ENCODE peak calls at places on chromosomes 12 and 14, in five cellular contexts. C is fibroblast of gingiva, B is GM04504, W is GM12891, K is EL. V is an unnamed sample.

GRCh38 chr12:74899031-74899829 is 310.4 kb downstream of the KCNC2 start:
- DNase-seq in C (no peak), B (no peak), K (peak), W (no peak), V (no peak)

GRCh38 chr12:116389326-116389725 is 111.8 kb upstream of the MED13L start:
- DNase-seq in C (no peak), K (no peak), W (no peak), B (no peak), V (no peak)

GRCh38 chr14:61649283-61649682 is 46.0 kb upstream of the HIF1A start:
- DNase-seq in C (no peak), W (no peak), B (no peak), K (no peak), V (no peak)

GRCh38 chr12:131882804-131883520 is 11.5 kb upstream of the ULK1 start:
- DNase-seq in B (no peak), W (no peak), C (no peak), K (peak), V (no peak)

GRCh38 chr14:103157969-103158368 is 34.7 kb downstream of the TNFAIP2 start:
- DNase-seq in B (no peak), W (no peak), K (no peak), C (no peak), V (no peak)

GRCh38 chr12:107134558-107134957 is 41.2 kb upstream of the CRY1 start:
- DNase-seq in K (peak), B (no peak), C (no peak), W (no peak), V (no peak)

GRCh38 chr12:112881602-112882001 is 25.2 kb upstream of the OAS1 start:
- DNase-seq in K (no peak), W (no peak), C (no peak), B (no peak), V (no peak)

GRCh38 chr14:56138987-56139386 is 20.8 kb downstream of the PELI2 start:
- DNase-seq in B (no peak), K (no peak), W (no peak), C (no peak), V (no peak)

GRCh38 chr14:77186911-77187648 is 5.5 kb downstream of the TMEM63C start:
- DNase-seq in W (no peak), C (no peak), K (peak), B (no peak), V (no peak)

GRCh38 chr12:115511971-115512370 is 765.5 kb downstream of the MED13L start:
- DNase-seq in K (no peak), C (no peak), W (no peak), B (no peak), V (no peak)

GRCh38 chr12:46549527-46550265 is 177.1 kb upstream of the SLC38A2 start:
- DNase-seq in B (peak), W (no peak), K (peak), C (peak), V (no peak)

GRCh38 chr14:87111741-87112140 is 881.2 kb downstream of the GALC start:
- DNase-seq in B (no peak), W (no peak), C (no peak), K (no peak), V (no peak)

GRCh38 chr14:102901633-102902032 is 20.8 kb upstream of the AMN start:
- DNase-seq in W (peak), B (no peak), C (no peak), K (no peak), V (peak)

GRCh38 chr12:6532927-6533652 is 1.2 kb upstream of the GAPDH start:
- DNase-seq in W (no peak), K (peak), C (peak), B (peak), V (no peak)

GRCh38 chr14:95248422-95248821 is 71.3 kb downstream of the CLMN start:
- DNase-seq in B (no peak), W (no peak), C (no peak), K (peak), V (no peak)

GRCh38 chr12:57803317-57803893 is 15.1 kb downstream of the AVIL start:
- DNase-seq in B (no peak), W (no peak), C (peak), K (peak), V (no peak)

GRCh38 chr14:69490219-69490918 is 5.8 kb downstream of the PLEKHD1 start:
- DNase-seq in C (no peak), B (no peak), K (no peak), W (no peak), V (no peak)

GRCh38 chr12:52037248-52037861 is 13.9 kb upstream of the NR4A1 start:
- DNase-seq in C (peak), K (peak), W (no peak), B (no peak), V (no peak)

GRCh38 chr12:15049456-15050153 is 76.8 kb downstream of the PDE6H start:
- DNase-seq in W (no peak), C (no peak), B (no peak), K (no peak), V (no peak)

GRCh38 chr14:70721542-70721941 is 79.8 kb downstream of the TTC9 start:
- DNase-seq in C (no peak), B (no peak), W (no peak), K (peak), V (no peak)

GRCh38 chr14:83483063-83483462 is 1949.4 kb upstream of the SEL1L start:
- DNase-seq in C (peak), B (no peak), K (peak), W (no peak), V (no peak)

GRCh38 chr12:65895759-65896656 is 71.7 kb downstream of the HMGA2 start:
- DNase-seq in W (no peak), B (no peak), C (no peak), K (peak), V (no peak)

GRCh38 chr14:32821989-32822653 is 116.6 kb upstream of the NPAS3 start:
- DNase-seq in C (peak), B (no peak), W (no peak), K (no peak), V (no peak)

GRCh38 chr12:26723379-26724308 is 109.3 kb downstream of the ITPR2 start:
- DNase-seq in W (no peak), C (no peak), K (peak), B (no peak), V (no peak)

GRCh38 chr14:21074398-21075272 is 4.5 kb downstream of the ARHGEF40 start:
- DNase-seq in W (no peak), C (no peak), B (no peak), K (no peak), V (no peak)

GRCh38 chr14:23377201-23377550 is 330 bp downstream of the CMTM5 start:
- DNase-seq in K (no peak), C (no peak), B (no peak), W (no peak), V (no peak)

GRCh38 chr12:68279227-68280054 is 26.0 kb upstream of the IL22 start:
- DNase-seq in K (peak), C (no peak), W (no peak), B (no peak), V (no peak)

GRCh38 chr12:51846911-51847829 is 1.3 kb downstream of the FIGNL2 start:
- DNase-seq in C (no peak), K (peak), W (no peak), B (no peak), V (no peak)

GRCh38 chr12:10771132-10771733 is 31.2 kb downstream of the TAS2R7 start:
- DNase-seq in K (peak), B (peak), C (peak), W (no peak), V (no peak)

GRCh38 chr12:52629251-52630103 is 11.1 kb upstream of the KRT73 start:
- DNase-seq in K (no peak), B (no peak), C (no peak), W (no peak), V (no peak)

V was measured in GM19239.